ENCODE peak calls at places on chromosome 4, in four cellular contexts. One of them, this sample, is unnamed.

GRCh38 chr4:97367878-97368277 is 775.4 kb downstream of the STPG2 start:
- DNase-seq in K562: no peak
- DNase-seq in H1: no peak
- DNase-seq in GM12878: no peak
- DNase-seq in this sample: no peak

GRCh38 chr4:123162859-123163258 is 233.7 kb upstream of the SPRY1 start:
- DNase-seq in K562: no peak
- DNase-seq in GM12878: no peak
- DNase-seq in H1: no peak
- DNase-seq in this sample: no peak

GRCh38 chr4:165464813-165465381 is 86.1 kb downstream of the CPE start:
- DNase-seq in H1: no peak
- DNase-seq in K562: peak
- DNase-seq in GM12878: no peak
- DNase-seq in this sample: peak

GRCh38 chr4:41590591-41590990 is 52.6 kb downstream of the LIMCH1 start:
- DNase-seq in K562: no peak
- DNase-seq in GM12878: no peak
- DNase-seq in H1: no peak
- DNase-seq in this sample: no peak

GRCh38 chr4:184255361-184255760 is 37.7 kb upstream of the ENPP6 start:
- DNase-seq in GM12878: no peak
- DNase-seq in K562: no peak
- DNase-seq in H1: no peak
- DNase-seq in this sample: no peak

GRCh38 chr4:88225216-88226107 is 58.9 kb downstream of the PPM1K start:
- DNase-seq in H1: no peak
- DNase-seq in GM12878: no peak
- DNase-seq in K562: no peak
- DNase-seq in this sample: peak

GRCh38 chr4:103032575-103032974 is 13.1 kb upstream of the SLC9B1 start:
- DNase-seq in H1: peak
- DNase-seq in GM12878: no peak
- DNase-seq in K562: peak
- DNase-seq in this sample: peak

GRCh38 chr4:148776944-148777343 is 334.7 kb upstream of the NR3C2 start:
- DNase-seq in GM12878: no peak
- DNase-seq in H1: no peak
- DNase-seq in K562: no peak
- DNase-seq in this sample: peak

GRCh38 chr4:138669479-138670165 is 346.0 kb upstream of the NOCT start:
- DNase-seq in K562: no peak
- DNase-seq in H1: no peak
- DNase-seq in GM12878: no peak
- DNase-seq in this sample: peak

GRCh38 chr4:27684501-27685077 is 823.9 kb downstream of the STIM2 start:
- DNase-seq in GM12878: no peak
- DNase-seq in H1: no peak
- DNase-seq in K562: peak
- DNase-seq in this sample: peak

GRCh38 chr4:30653291-30653690 is 66.9 kb upstream of the PCDH7 start:
- DNase-seq in K562: no peak
- DNase-seq in GM12878: no peak
- DNase-seq in H1: no peak
- DNase-seq in this sample: no peak

GRCh38 chr4:56424697-56425514 is 10.5 kb downstream of the PPAT start:
- DNase-seq in GM12878: no peak
- DNase-seq in H1: no peak
- DNase-seq in K562: peak
- DNase-seq in this sample: peak

GRCh38 chr4:113760094-113760851 is 1.3 kb downstream of the CAMK2D start:
- DNase-seq in GM12878: no peak
- DNase-seq in H1: no peak
- DNase-seq in K562: no peak
- DNase-seq in this sample: peak

GRCh38 chr4:155854597-155855226 is 11.4 kb downstream of the ASIC5 start:
- DNase-seq in GM12878: no peak
- DNase-seq in K562: no peak
- DNase-seq in H1: no peak
- DNase-seq in this sample: peak

GRCh38 chr4:13525606-13526281 is 18.6 kb downstream of the NKX3-2 start:
- DNase-seq in H1: no peak
- DNase-seq in K562: no peak
- DNase-seq in GM12878: no peak
- DNase-seq in this sample: no peak

GRCh38 chr4:8723222-8723980 is 130.8 kb downstream of the CPZ start:
- DNase-seq in K562: no peak
- DNase-seq in GM12878: no peak
- DNase-seq in H1: no peak
- DNase-seq in this sample: no peak

GRCh38 chr4:113435893-113436292 is 325.6 kb downstream of the CAMK2D start:
- DNase-seq in H1: no peak
- DNase-seq in K562: no peak
- DNase-seq in GM12878: no peak
- DNase-seq in this sample: peak

GRCh38 chr4:89797117-89797516 is 39.8 kb downstream of the SNCA start:
- DNase-seq in GM12878: no peak
- DNase-seq in H1: no peak
- DNase-seq in K562: no peak
- DNase-seq in this sample: peak

GRCh38 chr4:79620627-79621026 is 212.6 kb upstream of the GK2 start:
- DNase-seq in K562: peak
- DNase-seq in H1: no peak
- DNase-seq in GM12878: no peak
- DNase-seq in this sample: no peak

GRCh38 chr4:101009471-101009870 is 337.9 kb downstream of the PPP3CA start:
- DNase-seq in K562: no peak
- DNase-seq in GM12878: peak
- DNase-seq in H1: no peak
- DNase-seq in this sample: no peak

GRCh38 chr4:101005659-101006058 is 341.7 kb downstream of the PPP3CA start:
- DNase-seq in K562: no peak
- DNase-seq in H1: no peak
- DNase-seq in GM12878: no peak
- DNase-seq in this sample: no peak

GRCh38 chr4:101008503-101008902 is 338.8 kb downstream of the PPP3CA start:
- DNase-seq in GM12878: no peak
- DNase-seq in K562: no peak
- DNase-seq in H1: no peak
- DNase-seq in this sample: no peak

GRCh38 chr4:101014417-101014816 is 332.9 kb downstream of the PPP3CA start:
- DNase-seq in H1: no peak
- DNase-seq in GM12878: peak
- DNase-seq in K562: no peak
- DNase-seq in this sample: no peak

DNA sequence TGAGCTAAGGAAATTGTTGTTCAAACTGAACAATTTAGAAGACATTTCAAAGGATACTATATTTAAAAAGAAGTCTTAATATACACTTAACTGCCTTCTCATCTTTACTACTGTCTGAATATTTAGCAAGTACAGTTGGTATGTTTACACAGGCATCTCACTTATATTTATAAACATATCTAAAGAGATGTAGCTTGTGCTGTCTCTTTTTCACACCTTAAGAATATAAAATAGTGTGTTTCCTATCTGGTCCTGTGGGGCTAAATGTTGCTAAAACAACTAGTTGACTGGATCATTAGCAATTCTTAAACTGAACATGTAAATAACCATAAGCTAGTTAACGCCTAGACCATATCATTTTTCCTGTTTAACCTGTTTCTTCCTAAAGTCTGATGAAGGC is 336.3 kb downstream of the PPP3CA start:
- DNase-seq in H1: no peak
- DNase-seq in GM12878: no peak
- DNase-seq in K562: no peak
- DNase-seq in this sample: no peak
- H2AFZ ChIP-seq in H1: no peak
- H2AFZ ChIP-seq in GM12878: no peak
- H2AFZ ChIP-seq in K562: no peak
- H2AFZ ChIP-seq in this sample: no peak

GRCh38 chr4:130147618-130148017 is 1051.7 kb downstream of the C4orf33 start:
- DNase-seq in K562: no peak
- DNase-seq in H1: no peak
- DNase-seq in GM12878: no peak
- DNase-seq in this sample: no peak
- TF ChIP-seq CTCF in K562: no peak
- TF ChIP-seq CTCF in H1: no peak
- TF ChIP-seq CTCF in GM12878: no peak
- TF ChIP-seq CTCF in this sample: no peak

DNA sequence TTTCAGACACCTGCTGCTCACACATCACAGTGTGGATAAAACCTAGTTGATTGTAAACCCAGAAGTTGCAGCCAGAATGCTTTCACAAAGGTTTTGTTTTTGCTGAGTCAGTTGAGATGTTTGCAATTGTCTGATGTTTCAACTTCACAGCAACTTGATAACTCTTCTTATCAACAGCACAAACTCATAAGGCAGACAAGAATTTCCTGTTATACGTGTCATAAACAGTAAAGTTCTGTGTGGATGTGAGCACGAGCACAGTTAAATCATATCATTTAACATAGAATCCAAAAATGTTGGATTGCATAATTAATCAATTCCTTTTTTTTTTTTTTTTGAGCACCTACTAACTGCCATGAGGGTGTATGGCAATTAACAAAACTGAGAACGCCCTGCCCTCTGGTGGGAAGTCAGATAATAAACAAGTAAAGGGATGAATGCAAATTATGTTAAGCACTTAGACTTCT is 512.2 kb downstream of the PDHA2 start:
- DNase-seq in GM12878: no peak
- DNase-seq in K562: no peak
- DNase-seq in H1: no peak
- DNase-seq in this sample: no peak
- TF ChIP-seq CHD1 in GM12878: no peak
- TF ChIP-seq CHD1 in K562: no peak
- TF ChIP-seq CHD1 in H1: no peak
- TF ChIP-seq CHD1 in this sample: no peak

GRCh38 chr4:6614701-6615230 is 25.7 kb upstream of the MRFAP1 start:
- DNase-seq in K562: no peak
- DNase-seq in GM12878: no peak
- DNase-seq in H1: no peak
- DNase-seq in this sample: no peak

GRCh38 chr4:6613676-6614651 is 26.5 kb upstream of the MRFAP1 start:
- DNase-seq in GM12878: no peak
- DNase-seq in K562: no peak
- DNase-seq in H1: no peak
- DNase-seq in this sample: no peak

GRCh38 chr4:6617246-6617645 is 23.2 kb upstream of the MRFAP1 start:
- DNase-seq in K562: no peak
- DNase-seq in GM12878: no peak
- DNase-seq in H1: no peak
- DNase-seq in this sample: no peak

GRCh38 chr4:6618386-6619115 is 21.9 kb upstream of the MRFAP1 start:
- DNase-seq in GM12878: no peak
- DNase-seq in H1: no peak
- DNase-seq in K562: no peak
- DNase-seq in this sample: no peak

DNA sequence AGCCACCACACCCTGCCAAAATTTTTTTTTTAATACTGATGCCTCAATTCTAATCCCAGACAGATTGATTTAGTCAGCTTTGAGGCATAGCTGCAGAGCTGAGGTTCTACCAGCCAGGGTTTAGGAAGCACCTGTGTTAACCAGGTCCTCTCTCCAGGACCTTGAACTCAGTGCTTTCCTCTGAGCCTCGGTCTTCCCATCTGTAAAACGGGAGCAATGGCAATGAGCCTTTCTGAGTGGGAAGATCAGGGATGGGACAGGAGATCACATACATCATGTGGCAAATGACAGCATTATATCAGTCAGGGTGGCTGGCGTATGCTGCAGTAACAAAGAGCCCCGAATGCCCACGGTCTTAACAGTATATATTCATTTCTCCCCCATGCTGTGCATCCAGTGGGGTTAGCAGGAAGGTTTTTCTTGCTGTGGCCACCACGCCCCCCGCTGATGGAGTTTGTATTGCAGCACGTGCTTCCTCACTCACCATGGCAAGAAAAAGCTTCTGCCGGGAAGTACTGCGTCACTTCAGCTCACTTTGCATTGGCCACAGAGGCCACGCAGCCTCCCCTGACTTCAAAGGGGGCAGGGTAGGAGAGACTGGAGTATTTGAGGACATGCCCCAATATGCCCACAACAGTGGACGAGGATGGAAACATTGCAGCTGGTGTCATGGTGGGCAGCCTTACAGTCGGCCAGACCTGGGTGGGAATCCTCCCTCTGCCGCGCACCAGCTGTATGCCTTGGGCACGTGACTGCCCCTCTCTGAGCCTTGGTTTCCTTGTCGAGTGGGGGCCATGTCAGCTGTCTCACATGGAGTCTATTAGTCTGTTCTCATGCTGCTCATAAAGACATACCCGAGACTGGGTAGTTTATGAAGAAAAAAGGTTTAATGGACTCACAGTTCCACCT is 24.1 kb upstream of the MRFAP1 start:
- DNase-seq in K562: no peak
- DNase-seq in H1: no peak
- DNase-seq in GM12878: no peak
- DNase-seq in this sample: no peak
- H2AFZ ChIP-seq in K562: no peak
- H2AFZ ChIP-seq in H1: no peak
- H2AFZ ChIP-seq in GM12878: no peak
- H2AFZ ChIP-seq in this sample: peak

GRCh38 chr4:118813561-118813960 is 22.4 kb downstream of the SEC24D start:
- DNase-seq in H1: no peak
- DNase-seq in K562: no peak
- DNase-seq in GM12878: no peak
- DNase-seq in this sample: no peak

GRCh38 chr4:118817178-118817930 is 18.6 kb downstream of the SEC24D start:
- DNase-seq in K562: no peak
- DNase-seq in H1: no peak
- DNase-seq in GM12878: no peak
- DNase-seq in this sample: no peak

GRCh38 chr4:118814054-118814453 is 21.9 kb downstream of the SEC24D start:
- DNase-seq in GM12878: no peak
- DNase-seq in K562: no peak
- DNase-seq in H1: no peak
- DNase-seq in this sample: no peak

GRCh38 chr4:118814901-118815300 is 21.0 kb downstream of the SEC24D start:
- DNase-seq in K562: no peak
- DNase-seq in GM12878: no peak
- DNase-seq in H1: no peak
- DNase-seq in this sample: no peak

DNA sequence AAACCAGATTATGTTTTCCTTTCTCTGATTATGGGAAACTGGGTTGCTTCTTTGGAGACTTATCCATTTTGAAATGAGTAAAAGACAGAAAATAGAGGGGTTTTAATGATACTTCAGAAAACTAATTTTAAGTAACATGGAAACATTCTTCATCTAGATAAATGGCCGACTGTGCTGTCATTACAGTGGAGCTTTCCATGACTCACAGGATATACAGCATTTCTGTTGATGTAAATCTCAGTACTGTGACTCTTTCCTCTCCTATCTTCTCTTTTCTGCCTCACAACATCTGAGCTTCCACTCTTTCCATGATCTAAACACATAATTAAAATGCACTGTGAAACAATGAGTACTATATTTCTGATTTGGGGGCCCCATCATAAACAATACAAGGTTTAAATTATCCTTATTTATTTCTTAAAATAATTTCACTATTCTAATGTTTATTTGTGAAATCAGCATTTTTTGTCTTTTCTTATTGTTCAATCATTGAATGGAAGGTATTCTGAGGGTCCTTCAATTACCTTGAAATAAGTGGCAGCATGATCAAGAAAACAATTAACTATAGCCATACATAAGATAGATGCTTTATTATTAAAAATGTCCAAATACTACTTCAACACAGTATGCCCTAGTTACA is 19.3 kb downstream of the SEC24D start:
- DNase-seq in H1: no peak
- DNase-seq in GM12878: no peak
- DNase-seq in K562: no peak
- DNase-seq in this sample: peak
- TF ChIP-seq CTCF in H1: no peak
- TF ChIP-seq CTCF in GM12878: no peak
- TF ChIP-seq CTCF in K562: no peak
- TF ChIP-seq CTCF in this sample: no peak

This sample was measured in IMR-90.